ENCODE peak calls at places on chromosomes 13 and 19, in seven cellular contexts. B is tibial nerve; V is cardiac muscle cell; U is Peyer's patch; C is CD4-positive, CD25-positive, alpha-beta regulatory T cell; Z is H7; D is body of pancreas. X is an unnamed sample. For H3K36me3 and H3K27me3, the result is how much of the 10 kb centered on the place peaks cover.

GRCh38 chr19:34096020-34096915 is 76.0 kb upstream of the LSM14A start:
- DNase-seq in B (no peak), V (peak), U (no peak), C (peak), Z (peak), D (no peak), X (peak)

GRCh38 chr13:32587774-32588165 is 1.5 kb downstream of the PDS5B start:
- DNase-seq in B (no peak), V (no peak), U (no peak), C (no peak), Z (no peak), D (no peak), X (peak)

GRCh38 chr19:6392219-6393073 is 518 bp downstream of the GTF2F1 start:
- DNase-seq in B (no peak), V (no peak), U (no peak), C (no peak), Z (peak), D (no peak), X (peak)

GRCh38 chr13:59687028-59687427 is 476.7 kb downstream of the DIAPH3 start:
- DNase-seq in B (no peak), V (no peak), U (no peak), C (no peak), Z (no peak), D (no peak), X (no peak)

GRCh38 chr19:48169974-48170803 is at the start of the genes LIG1 and ZSWIM9:
- DNase-seq in B (peak), V (peak), U (peak), C (peak), Z (peak), D (peak), X (peak)

GRCh38 chr19:29783627-29784190 is 28.1 kb upstream of the CCNE1 start:
- DNase-seq in B (no peak), V (no peak), U (no peak), C (no peak), Z (no peak), D (no peak), X (no peak)

GRCh38 chr13:44498969-44499368 is 77.2 kb downstream of the TSC22D1 start:
- DNase-seq in B (no peak), V (no peak), U (no peak), C (no peak), Z (no peak), D (peak), X (no peak)

GRCh38 chr13:25276748-25277147 is 10.5 kb downstream of the MTMR6 start:
- DNase-seq in B (no peak), V (no peak), U (no peak), C (peak), Z (no peak), D (no peak), X (no peak)

GRCh38 chr19:38152461-38153379 is 71.3 kb downstream of the DPF1 start:
- DNase-seq in B (no peak), V (no peak), U (no peak), C (no peak), Z (peak), D (no peak), X (no peak)

GRCh38 chr19:23118400-23118799 is 1.6 kb downstream of the ZNF730 start:
- DNase-seq in B (no peak), V (no peak), U (no peak), C (no peak), Z (peak), D (no peak), X (no peak)

GRCh38 chr13:28532226-28533048 is 37.5 kb upstream of the FLT1 start:
- DNase-seq in B (no peak), V (peak), U (no peak), C (no peak), Z (peak), D (no peak), X (no peak)

GRCh38 chr13:95067303-95067702 is 233.9 kb downstream of the ABCC4 start:
- DNase-seq in B (no peak), V (no peak), U (no peak), C (no peak), Z (no peak), D (no peak), X (no peak)

GRCh38 chr19:1567116-1567847 is 843 bp downstream of the MEX3D start:
- DNase-seq in B (no peak), V (no peak), U (no peak), C (no peak), Z (peak), D (peak), X (no peak)

GRCh38 chr19:19628499-19629134 is 597 bp upstream of the LPAR2 start:
- DNase-seq in B (no peak), V (peak), U (peak), C (peak), Z (peak), D (peak), X (peak)

GRCh38 chr13:100811906-100812305 is 137.3 kb upstream of the TMTC4 start:
- DNase-seq in B (no peak), V (no peak), U (no peak), C (no peak), Z (no peak), D (no peak), X (no peak)

GRCh38 chr13:41827507-41828213 is 133.2 kb downstream of the VWA8 start:
- DNase-seq in B (no peak), V (no peak), U (no peak), C (no peak), Z (no peak), D (no peak), X (no peak)

GRCh38 chr13:86909318-86909717 is 761.9 kb upstream of the SLITRK5 start:
- DNase-seq in B (no peak), V (no peak), U (no peak), C (no peak), Z (no peak), D (no peak), X (no peak)

GRCh38 chr19:13881231-13881691 is 4.3 kb downstream of the NANOS3 start:
- DNase-seq in B (no peak), V (peak), U (peak), C (peak), Z (peak), D (peak), X (peak)

GRCh38 chr13:81012031-81012430 is 671.1 kb upstream of the SPRY2 start:
- DNase-seq in B (no peak), V (no peak), U (no peak), C (no peak), Z (no peak), D (no peak), X (no peak)

GRCh38 chr13:104385409-104385808 is 1319.2 kb upstream of the SLC10A2 start:
- DNase-seq in B (no peak), V (no peak), U (no peak), C (no peak), Z (no peak), D (no peak), X (no peak)

GRCh38 chr19:42280761-42281174 is 11.7 kb downstream of the CIC start:
- DNase-seq in B (no peak), V (peak), U (peak), C (no peak), Z (peak), D (no peak), X (no peak)

GRCh38 chr13:57375876-57376275 is 208.9 kb downstream of the PRR20E start:
- DNase-seq in B (no peak), V (no peak), U (no peak), C (no peak), Z (no peak), D (no peak), X (no peak)

GRCh38 chr19:9128171-9128570 is 1.4 kb upstream of the OR7G3 start:
- DNase-seq in B (no peak), V (no peak), U (no peak), C (no peak), Z (no peak), D (no peak), X (no peak)

GRCh38 chr19:6685962-6686627 is 16.1 kb upstream of the TNFSF14 start:
- DNase-seq in B (no peak), V (no peak), U (no peak), C (no peak), Z (no peak), D (no peak), X (no peak)

GRCh38 chr13:110030394-110030928 is 244.1 kb upstream of the IRS2 start:
- DNase-seq in B (no peak), V (no peak), U (no peak), C (no peak), Z (no peak), D (no peak), X (no peak)

GRCh38 chr13:92537485-92537884 is 689.1 kb upstream of the GPC6 start:
- DNase-seq in B (no peak), V (no peak), U (no peak), C (no peak), Z (no peak), D (no peak), X (no peak)

GRCh38 chr19:32407004-32407992 is 1.7 kb downstream of the DPY19L3 start:
- DNase-seq in B (no peak), V (no peak), U (no peak), C (no peak), Z (peak), D (peak), X (no peak)

GRCh38 chr19:49441210-49441959 is at the start of gene SLC17A7:
- DNase-seq in B (peak), V (peak), U (no peak), C (peak), Z (peak), D (peak), X (peak)

GRCh38 chr19:33194527-33194883 is 375 bp downstream of the LRP3 start:
- DNase-seq in B (no peak), V (peak), U (no peak), C (no peak), Z (no peak), D (no peak), X (no peak)

GRCh38 chr13:51728972-51729371 is 75.0 kb downstream of the DHRS12 start:
- DNase-seq in B (no peak), V (no peak), U (no peak), C (no peak), Z (no peak), D (no peak), X (no peak)

GRCh38 chr19:55353803-55354697 is 469 bp downstream of the COX6B2 start:
- DNase-seq in B (no peak), V (peak), U (peak), C (peak), Z (peak), D (peak), X (peak)

GRCh38 chr19:3683866-3684816 is 16.1 kb downstream of the PIP5K1C start:
- DNase-seq in B (no peak), V (no peak), U (no peak), C (no peak), Z (no peak), D (no peak), X (no peak)

GRCh38 chr19:3450796-3451411 is 29.4 kb downstream of the SMIM24 start:
- DNase-seq in B (no peak), V (no peak), U (no peak), C (no peak), Z (no peak), D (peak), X (no peak)

GRCh38 chr13:25899464-25899863 is 152.4 kb downstream of the SHISA2 start:
- DNase-seq in B (no peak), V (no peak), U (no peak), C (no peak), Z (no peak), D (no peak), X (no peak)

GRCh38 chr13:113753171-113753570 is 5.9 kb upstream of the TMEM255B start:
- DNase-seq in B (no peak), V (no peak), U (no peak), C (no peak), Z (no peak), D (no peak), X (no peak)

GRCh38 chr13:70098669-70099068 is 9.0 kb upstream of the ATXN8OS start:
- DNase-seq in B (no peak), V (peak), U (no peak), C (no peak), Z (no peak), D (no peak), X (peak)

GRCh38 chr19:49502866-49503581 is 6.8 kb downstream of the RPS11 start:
- DNase-seq in B (peak), V (peak), U (no peak), C (peak), Z (peak), D (peak), X (peak)

GRCh38 chr13:84980571-84980970 is 818.6 kb downstream of the SLITRK6 start:
- DNase-seq in B (no peak), V (no peak), U (no peak), C (no peak), Z (no peak), D (no peak), X (peak)

GRCh38 chr19:53877361-53877766 is 4.6 kb upstream of the PRKCG start:
- DNase-seq in B (no peak), V (no peak), U (no peak), C (peak), Z (no peak), D (no peak), X (peak)

GRCh38 chr13:46392967-46393366 is 5.9 kb upstream of the RUBCNL start:
- DNase-seq in B (no peak), V (no peak), U (no peak), C (peak), Z (no peak), D (no peak), X (no peak)

GRCh38 chr19:11225815-11226214 is 13.6 kb upstream of the ANGPTL8 start:
- DNase-seq in B (no peak), V (no peak), U (no peak), C (no peak), Z (no peak), D (no peak), X (no peak)
- H3K36me3 ChIP-seq in B (half or more), V (under half), U (under half), C (under half), Z (under half), D (under half), X (under half)

GRCh38 chr19:40599331-40600085 is 1.7 kb upstream of the LTBP4 start:
- DNase-seq in B (no peak), V (no peak), U (no peak), C (no peak), Z (no peak), D (no peak), X (no peak)

GRCh38 chr19:40600086-40600917 is 867 bp upstream of the LTBP4 start:
- DNase-seq in B (no peak), V (no peak), U (no peak), C (no peak), Z (no peak), D (no peak), X (no peak)

GRCh38 chr19:40603071-40603718 is 2.0 kb downstream of the LTBP4 start:
- DNase-seq in B (no peak), V (peak), U (no peak), C (peak), Z (peak), D (no peak), X (peak)

GRCh38 chr19:40598918-40599307 is 2.3 kb upstream of the LTBP4 start:
- DNase-seq in B (no peak), V (no peak), U (no peak), C (no peak), Z (no peak), D (no peak), X (no peak)

GRCh38 chr19:40601061-40601973 is at the start of gene LTBP4:
- DNase-seq in B (no peak), V (peak), U (no peak), C (no peak), Z (no peak), D (peak), X (no peak)
- H3K27me3 ChIP-seq in B (under half), V (under half), U (under half), C (under half), Z (half or more), D (under half), X (under half)

DNA sequence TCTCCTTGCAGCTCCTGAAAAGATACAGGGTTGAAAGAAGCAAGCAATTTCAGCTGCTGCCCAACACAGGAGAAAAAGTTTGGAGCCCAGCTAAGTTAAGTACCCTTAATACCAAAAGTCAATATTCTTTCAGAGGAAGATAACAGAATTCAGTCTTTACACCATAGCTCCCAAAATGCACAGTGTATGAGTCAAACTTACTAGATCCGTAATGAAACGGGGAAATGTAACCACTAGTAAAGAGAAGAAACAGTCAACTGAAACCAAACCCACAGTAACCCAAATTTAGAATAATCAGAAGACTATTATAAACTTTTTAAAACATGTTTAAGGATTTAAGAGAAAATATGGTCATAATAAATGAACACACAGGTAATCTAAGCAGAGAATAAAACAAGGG is 45.2 kb downstream of the SUCLA2 start:
- DNase-seq in B (no peak), V (no peak), U (no peak), C (no peak), Z (no peak), D (no peak), X (no peak)
- H3K36me3 ChIP-seq in B (half or more), V (half or more), U (under half), C (under half), Z (under half), D (under half), X (half or more)

GRCh38 chr19:16893686-16893990 is 4.8 kb downstream of the F2RL3 start:
- DNase-seq in B (no peak), V (no peak), U (peak), C (peak), Z (peak), D (no peak), X (no peak)
- H3K27me3 ChIP-seq in B (under half), V (under half), U (under half), C (under half), Z (under half), D (under half), X (under half)

GRCh38 chr13:49098198-49098597 is 121.9 kb upstream of the MLNR start:
- DNase-seq in B (no peak), V (no peak), U (no peak), C (peak), Z (no peak), D (peak), X (no peak)
- H3K36me3 ChIP-seq in B (under half), V (under half), U (under half), C (under half), Z (under half), D (under half), X (under half)

X was measured in Karpas-422.